ENCODE peak calls at places on chromosome 22, in ten cellular contexts. V is naive B cell; Y is activated T-cell treated with anti-CD3 and anti-CD28 coated beads, Interleukin-2, amount 50 U/mL, for 72 hours; B is occipital lobe; F is NCI-H1105; A is foreskin fibroblast; H is MCF 10A; P is heart left ventricle; M is hepatocyte; W is NCI-H774. D is an unnamed sample.
A peak's percentile ranks its signal among the peaks of the same experiment; 100 is the strongest.

GRCh38 chr22:27834364-27835185 is 33.0 kb upstream of the MN1 start:
- DNase-seq in P (no peak), V (no peak), W (no peak), A (no peak), H (no peak), F (no peak), B (no peak), Y (no peak), M (no peak), D (no peak)

GRCh38 chr22:36640106-36640672 is 63.4 kb downstream of the CACNG2 start:
- DNase-seq in M (no peak), V (no peak), H (no peak), B (no peak), F (no peak), Y (no peak), A (no peak), W (no peak), P (no peak), D (no peak)

GRCh38 chr22:31891366-31892079 is 52.8 kb upstream of the YWHAH start:
- DNase-seq in A (peak; percentile 53), F (no peak), M (no peak), W (peak; percentile 1), P (no peak), Y (no peak), B (no peak), H (no peak), V (no peak), D (no peak)

GRCh38 chr22:44337658-44338004 is 24.9 kb upstream of the SHISAL1 start:
- DNase-seq in V (no peak), W (no peak), F (no peak), B (peak; percentile 68), H (peak; percentile 83), Y (peak; percentile 12), A (peak; percentile 67), M (peak; percentile 80), P (peak; percentile 74), D (no peak)

GRCh38 chr22:31561238-31561887 is 65.0 kb downstream of the SFI1 start:
- DNase-seq in W (peak; percentile 66), Y (peak; percentile 55), B (peak; percentile 55), H (peak; percentile 84), V (peak; percentile 19), M (peak; percentile 94), A (peak; percentile 68), P (peak; percentile 70), F (peak; percentile 73), D (peak; percentile 75)

GRCh38 chr22:45788530-45788929 is 116.9 kb downstream of the ATXN10 start:
- DNase-seq in A (no peak), M (no peak), P (no peak), V (no peak), F (no peak), W (no peak), H (no peak), B (no peak), Y (no peak), D (no peak)

GRCh38 chr22:37518509-37519267 is 527 bp downstream of the CARD10 start:
- DNase-seq in H (peak; percentile 21), M (no peak), V (no peak), P (peak; percentile 26), Y (peak; percentile 10), W (no peak), F (no peak), A (no peak), B (no peak), D (no peak)

GRCh38 chr22:49404576-49405199 is 423.0 kb downstream of the BRD1 start:
- DNase-seq in A (no peak), Y (no peak), P (no peak), M (no peak), F (no peak), B (no peak), H (no peak), W (no peak), V (no peak), D (no peak)

GRCh38 chr22:45997077-45997774 is 20.3 kb upstream of the WNT7B start:
- DNase-seq in F (peak; percentile 45), P (peak; percentile 96), A (peak; percentile 99), M (peak; percentile 69), H (peak; percentile 51), Y (no peak), B (peak; percentile 51), V (no peak), W (peak; percentile 70), D (no peak)

GRCh38 chr22:39725351-39726035 is 154.9 kb downstream of the CACNA1I start:
- DNase-seq in A (no peak), V (no peak), P (no peak), M (no peak), H (no peak), F (no peak), W (no peak), B (no peak), Y (no peak), D (no peak)

GRCh38 chr22:27769012-27769411 is 32.5 kb downstream of the MN1 start:
- DNase-seq in F (no peak), B (no peak), P (no peak), M (no peak), Y (no peak), V (no peak), W (no peak), H (no peak), A (no peak), D (no peak)

GRCh38 chr22:44145544-44145943 is 35.2 kb upstream of the PARVG start:
- DNase-seq in M (no peak), P (peak; percentile 83), F (no peak), A (no peak), Y (no peak), V (no peak), H (no peak), B (no peak), W (no peak), D (no peak)

GRCh38 chr22:24995649-24996180 is 43.2 kb downstream of the KIAA1671 start:
- DNase-seq in M (no peak), F (no peak), V (no peak), A (no peak), B (no peak), P (no peak), W (no peak), H (no peak), Y (no peak), D (no peak)

GRCh38 chr22:43128928-43129424 is 14.2 kb downstream of the MCAT start:
- DNase-seq in F (peak; percentile 71), P (no peak), B (no peak), M (peak; percentile 76), H (no peak), V (no peak), A (no peak), Y (no peak), W (peak; percentile 37), D (no peak)

GRCh38 chr22:47129902-47130301 is 367.5 kb downstream of the TBC1D22A start:
- DNase-seq in P (no peak), F (no peak), A (no peak), H (peak; percentile 46), W (no peak), Y (peak; percentile 13), V (no peak), B (no peak), M (peak; percentile 77), D (no peak)

GRCh38 chr22:42743501-42743991 is 22.9 kb upstream of the A4GALT start:
- DNase-seq in H (peak; percentile 91), M (peak; percentile 67), Y (no peak), V (no peak), F (no peak), P (peak; percentile 92), B (no peak), W (no peak), A (peak; percentile 54), D (no peak)

GRCh38 chr22:19133561-19133960 is 2.5 kb downstream of the TSSK2 start:
- DNase-seq in A (no peak), W (no peak), F (no peak), M (no peak), B (no peak), H (no peak), Y (no peak), V (no peak), P (no peak), D (no peak)

GRCh38 chr22:47627561-47628253 is 865.3 kb downstream of the TBC1D22A start:
- DNase-seq in H (no peak), F (no peak), M (no peak), B (peak; percentile 14), P (no peak), V (no peak), W (no peak), Y (no peak), A (no peak), D (no peak)

GRCh38 chr22:50656122-50657070 is 16.2 kb upstream of the SHANK3 start:
- DNase-seq in B (no peak), F (no peak), P (peak; percentile 80), W (no peak), V (no peak), M (no peak), Y (no peak), A (peak; percentile 66), H (peak; percentile 38), D (no peak)

GRCh38 chr22:29145321-29146072 is 60.2 kb upstream of the EMID1 start:
- DNase-seq in V (no peak), Y (no peak), M (no peak), F (no peak), B (no peak), H (no peak), P (no peak), W (no peak), A (no peak), D (no peak)

GRCh38 chr22:39129746-39130145 is 22.7 kb downstream of the CBX7 start:
- DNase-seq in H (no peak), P (no peak), F (no peak), M (no peak), V (no peak), Y (no peak), B (no peak), A (no peak), W (no peak), D (no peak)

GRCh38 chr22:25822344-25822743 is 80.4 kb downstream of the MYO18B start:
- DNase-seq in A (no peak), Y (no peak), W (no peak), P (no peak), H (no peak), B (no peak), F (no peak), V (no peak), M (no peak), D (no peak)

GRCh38 chr22:22937894-22938480 is 50.4 kb downstream of the IGLL5 start:
- DNase-seq in F (no peak), P (no peak), W (no peak), V (no peak), Y (no peak), B (no peak), A (no peak), H (no peak), M (no peak), D (no peak)

GRCh38 chr22:23670378-23671295 is 20.2 kb upstream of the RGL4 start:
- DNase-seq in B (no peak), Y (no peak), M (no peak), P (no peak), V (no peak), A (no peak), H (no peak), W (no peak), F (no peak), D (no peak)

D was measured in iPS DF 6.9.